ENCODE peak calls at places on chromosomes 13 and 19, in eight cellular contexts. K is EL; C is activated T-helper 1 cell treated with anti-CD3 and anti-CD28 coated beads, Interleukin-2, amount 50 U/mL, for 16 hours; U is endodermal cell; W is HT-29; J is NCI-H1436; B is left colon; A is cardiac muscle cell. O is an unnamed sample.

GRCh38 chr19:1066748-1067340 is at the start of gene ARHGAP45:
- DNase-seq in K (no peak), C (peak), U (peak), W (no peak), J (no peak), B (peak), A (no peak), O (no peak)

GRCh38 chr19:45154064-45154827 is 6.5 kb downstream of the NKPD1 start:
- DNase-seq in K (peak), C (no peak), U (no peak), W (peak), J (no peak), B (no peak), A (no peak), O (no peak)

GRCh38 chr19:48329167-48329891 is 4.0 kb downstream of the EMP3 start:
- DNase-seq in K (peak), C (no peak), U (peak), W (peak), J (peak), B (peak), A (no peak), O (no peak)

GRCh38 chr19:5805465-5806132 is 732 bp downstream of the NRTN start:
- DNase-seq in K (peak), C (peak), U (peak), W (peak), J (peak), B (peak), A (peak), O (peak)

GRCh38 chr13:30681489-30682242 is 53.7 kb upstream of the ALOX5AP start:
- DNase-seq in K (no peak), C (no peak), U (no peak), W (no peak), J (no peak), B (no peak), A (no peak), O (no peak)

GRCh38 chr19:38701455-38702063 is 42.7 kb downstream of the CAPN12 start:
- DNase-seq in K (no peak), C (no peak), U (no peak), W (no peak), J (no peak), B (peak), A (no peak), O (no peak)

GRCh38 chr19:4425531-4425930 is 23.1 kb downstream of the CHAF1A start:
- DNase-seq in K (peak), C (no peak), U (no peak), W (no peak), J (no peak), B (no peak), A (no peak), O (no peak)

GRCh38 chr19:38669532-38669931 is 22.1 kb downstream of the ACTN4 start:
- DNase-seq in K (no peak), C (no peak), U (no peak), W (no peak), J (no peak), B (no peak), A (no peak), O (no peak)

GRCh38 chr19:56269348-56269747 is 3.2 kb upstream of the EDDM13 start:
- DNase-seq in K (no peak), C (no peak), U (no peak), W (no peak), J (no peak), B (no peak), A (no peak), O (no peak)

GRCh38 chr13:59483441-59484116 is 680.1 kb downstream of the DIAPH3 start:
- DNase-seq in K (no peak), C (no peak), U (peak), W (no peak), J (no peak), B (no peak), A (peak), O (no peak)

GRCh38 chr13:29737061-29737460 is 113.4 kb downstream of the UBL3 start:
- DNase-seq in K (no peak), C (no peak), U (no peak), W (no peak), J (no peak), B (no peak), A (no peak), O (no peak)

GRCh38 chr19:35265126-35265995 is 3.4 kb upstream of the USF2 start:
- DNase-seq in K (no peak), C (no peak), U (peak), W (peak), J (no peak), B (no peak), A (no peak), O (no peak)

GRCh38 chr19:55094456-55095259 is 19.0 kb downstream of the EPS8L1 start:
- DNase-seq in K (no peak), C (no peak), U (peak), W (no peak), J (no peak), B (no peak), A (no peak), O (no peak)

GRCh38 chr19:18541992-18542935 is 1.1 kb downstream of the FKBP8 start:
- DNase-seq in K (no peak), C (no peak), U (peak), W (no peak), J (no peak), B (no peak), A (peak), O (no peak)

GRCh38 chr13:33235078-33235477 is 50.5 kb downstream of the STARD13 start:
- DNase-seq in K (peak), C (no peak), U (no peak), W (no peak), J (no peak), B (no peak), A (peak), O (no peak)

GRCh38 chr13:40341086-40341471 is 325.4 kb downstream of the FOXO1 start:
- DNase-seq in K (no peak), C (no peak), U (no peak), W (no peak), J (no peak), B (no peak), A (no peak), O (no peak)

GRCh38 chr13:99322297-99323103 is 15.3 kb upstream of the GPR183 start:
- DNase-seq in K (peak), C (no peak), U (no peak), W (no peak), J (no peak), B (no peak), A (no peak), O (no peak)

GRCh38 chr19:35845215-35846037 is 6.9 kb downstream of the NPHS1 start:
- DNase-seq in K (no peak), C (no peak), U (peak), W (no peak), J (no peak), B (peak), A (peak), O (no peak)

GRCh38 chr13:73721571-73721970 is 412.6 kb downstream of the KLF12 start:
- DNase-seq in K (no peak), C (no peak), U (no peak), W (no peak), J (no peak), B (no peak), A (no peak), O (no peak)

GRCh38 chr19:19356901-19357566 is 36.4 kb downstream of the MAU2 start:
- DNase-seq in K (no peak), C (no peak), U (peak), W (no peak), J (no peak), B (no peak), A (no peak), O (no peak)

GRCh38 chr13:69857188-69857821 is 250.3 kb upstream of the ATXN8OS start:
- DNase-seq in K (peak), C (no peak), U (no peak), W (peak), J (peak), B (no peak), A (peak), O (peak)

GRCh38 chr19:58010507-58010906 is 7.9 kb upstream of the ZNF606 start:
- DNase-seq in K (no peak), C (no peak), U (no peak), W (no peak), J (no peak), B (no peak), A (no peak), O (no peak)

GRCh38 chr13:32311188-32311897 is 3.8 kb downstream of the ZAR1L start:
- DNase-seq in K (no peak), C (no peak), U (no peak), W (no peak), J (no peak), B (no peak), A (no peak), O (no peak)

GRCh38 chr13:112143753-112144615 is 77.0 kb downstream of the SOX1 start:
- DNase-seq in K (no peak), C (no peak), U (peak), W (no peak), J (no peak), B (no peak), A (no peak), O (no peak)

GRCh38 chr19:1171755-1172352 is 2.2 kb downstream of the SBNO2 start:
- DNase-seq in K (no peak), C (no peak), U (no peak), W (no peak), J (no peak), B (no peak), A (no peak), O (no peak)

GRCh38 chr19:2666344-2666994 is 36.0 kb downstream of the GNG7 start:
- DNase-seq in K (no peak), C (no peak), U (no peak), W (no peak), J (no peak), B (no peak), A (no peak), O (no peak)

GRCh38 chr13:111322001-111322915 is 1.8 kb downstream of the TEX29 start:
- DNase-seq in K (no peak), C (no peak), U (peak), W (no peak), J (no peak), B (no peak), A (no peak), O (no peak)

GRCh38 chr19:51417807-51418152 is 338 bp upstream of the SIGLEC10 start:
- DNase-seq in K (no peak), C (no peak), U (no peak), W (no peak), J (no peak), B (no peak), A (no peak), O (no peak)